ENCODE peak calls at places on chromosomes 16 and 17, in five cellular contexts. One of them, this sample, is unnamed.

GRCh38 chr16:53744449-53744848 is 40.5 kb downstream of the FTO start:
- DNase-seq in IMR-90: no peak
- DNase-seq in H1: no peak
- DNase-seq in mesenchymal stem cell: no peak
- DNase-seq in mesendoderm: peak
- DNase-seq in this sample: no peak

GRCh38 chr17:1606352-1606985 is 22.2 kb downstream of the SLC43A2 start:
- DNase-seq in IMR-90: no peak
- DNase-seq in H1: no peak
- DNase-seq in mesenchymal stem cell: no peak
- DNase-seq in mesendoderm: no peak
- DNase-seq in this sample: no peak

GRCh38 chr16:68472581-68472980 is 24.3 kb upstream of the SMPD3 start:
- DNase-seq in IMR-90: no peak
- DNase-seq in H1: no peak
- DNase-seq in mesenchymal stem cell: no peak
- DNase-seq in mesendoderm: no peak
- DNase-seq in this sample: no peak

GRCh38 chr16:70782237-70782636 is 18.7 kb downstream of the VAC14 start:
- DNase-seq in IMR-90: no peak
- DNase-seq in H1: no peak
- DNase-seq in mesenchymal stem cell: no peak
- DNase-seq in mesendoderm: no peak
- DNase-seq in this sample: no peak

GRCh38 chr17:9465216-9465921 is 110.3 kb downstream of the STX8 start:
- DNase-seq in IMR-90: peak
- DNase-seq in H1: no peak
- DNase-seq in mesenchymal stem cell: peak
- DNase-seq in mesendoderm: no peak
- DNase-seq in this sample: no peak

GRCh38 chr16:1691276-1691675 is 13.2 kb downstream of the JPT2 start:
- DNase-seq in IMR-90: peak
- DNase-seq in H1: no peak
- DNase-seq in mesenchymal stem cell: peak
- DNase-seq in mesendoderm: no peak
- DNase-seq in this sample: no peak

GRCh38 chr17:50304781-50305404 is 30.6 kb downstream of the TMEM92 start:
- DNase-seq in IMR-90: peak
- DNase-seq in H1: no peak
- DNase-seq in mesenchymal stem cell: peak
- DNase-seq in mesendoderm: no peak
- DNase-seq in this sample: peak

GRCh38 chr17:16439303-16439791 is 24.0 kb downstream of the TRPV2 start:
- DNase-seq in IMR-90: no peak
- DNase-seq in H1: no peak
- DNase-seq in mesenchymal stem cell: peak
- DNase-seq in mesendoderm: no peak
- DNase-seq in this sample: no peak

GRCh38 chr17:34720760-34721159 is 141.4 kb downstream of the TMEM132E start:
- DNase-seq in IMR-90: no peak
- DNase-seq in H1: no peak
- DNase-seq in mesenchymal stem cell: no peak
- DNase-seq in mesendoderm: no peak
- DNase-seq in this sample: no peak

GRCh38 chr16:21150375-21151001 is at the start of gene DNAH3:
- DNase-seq in IMR-90: no peak
- DNase-seq in H1: no peak
- DNase-seq in mesenchymal stem cell: no peak
- DNase-seq in mesendoderm: no peak
- DNase-seq in this sample: no peak

GRCh38 chr16:23948949-23949392 is 113.2 kb downstream of the PRKCB start:
- DNase-seq in IMR-90: no peak
- DNase-seq in H1: no peak
- DNase-seq in mesenchymal stem cell: no peak
- DNase-seq in mesendoderm: no peak
- DNase-seq in this sample: no peak

GRCh38 chr17:3524024-3524423 is 33.6 kb downstream of the TRPV3 start:
- DNase-seq in IMR-90: no peak
- DNase-seq in H1: no peak
- DNase-seq in mesenchymal stem cell: no peak
- DNase-seq in mesendoderm: no peak
- DNase-seq in this sample: no peak

GRCh38 chr17:37608369-37609169 is 649 bp downstream of the SYNRG start:
- DNase-seq in IMR-90: peak
- DNase-seq in H1: peak
- DNase-seq in mesenchymal stem cell: peak
- DNase-seq in mesendoderm: peak
- DNase-seq in this sample: peak

GRCh38 chr16:85515830-85516397 is 97.2 kb upstream of the GSE1 start:
- DNase-seq in IMR-90: no peak
- DNase-seq in H1: no peak
- DNase-seq in mesenchymal stem cell: peak
- DNase-seq in mesendoderm: no peak
- DNase-seq in this sample: no peak

GRCh38 chr16:85479972-85480726 is 133.0 kb upstream of the GSE1 start:
- DNase-seq in IMR-90: no peak
- DNase-seq in H1: no peak
- DNase-seq in mesenchymal stem cell: no peak
- DNase-seq in mesendoderm: peak
- DNase-seq in this sample: no peak

GRCh38 chr16:74257061-74257460 is 39.6 kb upstream of the PSMD7 start:
- DNase-seq in IMR-90: no peak
- DNase-seq in H1: no peak
- DNase-seq in mesenchymal stem cell: no peak
- DNase-seq in mesendoderm: no peak
- DNase-seq in this sample: no peak

GRCh38 chr17:75941442-75941819 is 589 bp upstream of the FBF1 start:
- DNase-seq in IMR-90: no peak
- DNase-seq in H1: no peak
- DNase-seq in mesenchymal stem cell: no peak
- DNase-seq in mesendoderm: no peak
- DNase-seq in this sample: no peak

GRCh38 chr17:78231991-78232759 is 744 bp downstream of the TMEM235 start:
- DNase-seq in IMR-90: no peak
- DNase-seq in H1: no peak
- DNase-seq in mesenchymal stem cell: no peak
- DNase-seq in mesendoderm: peak
- DNase-seq in this sample: no peak

GRCh38 chr16:56977256-56977655 is 12.1 kb upstream of the NLRC5 start:
- DNase-seq in IMR-90: no peak
- DNase-seq in H1: no peak
- DNase-seq in mesenchymal stem cell: no peak
- DNase-seq in mesendoderm: no peak
- DNase-seq in this sample: no peak
- H2BK15ac ChIP-seq in IMR-90: no peak
- H2BK15ac ChIP-seq in H1: no peak
- H2BK15ac ChIP-seq in mesenchymal stem cell: no peak
- H2BK15ac ChIP-seq in mesendoderm: no peak
- H2BK15ac ChIP-seq in this sample: no peak

GRCh38 chr17:300881-301280 is 51.7 kb downstream of the RPH3AL start:
- DNase-seq in IMR-90: no peak
- DNase-seq in H1: no peak
- DNase-seq in mesenchymal stem cell: no peak
- DNase-seq in mesendoderm: no peak
- DNase-seq in this sample: no peak

GRCh38 chr17:301681-302299 is 50.8 kb downstream of the RPH3AL start:
- DNase-seq in IMR-90: no peak
- DNase-seq in H1: no peak
- DNase-seq in mesenchymal stem cell: no peak
- DNase-seq in mesendoderm: no peak
- DNase-seq in this sample: no peak

GRCh38 chr17:298791-299450 is 53.7 kb downstream of the RPH3AL start:
- DNase-seq in IMR-90: no peak
- DNase-seq in H1: no peak
- DNase-seq in mesenchymal stem cell: no peak
- DNase-seq in mesendoderm: no peak
- DNase-seq in this sample: no peak

GRCh38 chr17:297758-298157 is 54.8 kb downstream of the RPH3AL start:
- DNase-seq in IMR-90: no peak
- DNase-seq in H1: no peak
- DNase-seq in mesenchymal stem cell: no peak
- DNase-seq in mesendoderm: no peak
- DNase-seq in this sample: no peak

GRCh38 chr17:299546-299945 is 53.1 kb downstream of the RPH3AL start:
- DNase-seq in IMR-90: no peak
- DNase-seq in H1: no peak
- DNase-seq in mesenchymal stem cell: no peak
- DNase-seq in mesendoderm: no peak
- DNase-seq in this sample: no peak
- H3K4me3 ChIP-seq in IMR-90: no peak
- H3K4me3 ChIP-seq in H1: no peak
- H3K4me3 ChIP-seq in mesenchymal stem cell: no peak
- H3K4me3 ChIP-seq in mesendoderm: no peak
- H3K4me3 ChIP-seq in this sample: no peak

DNA sequence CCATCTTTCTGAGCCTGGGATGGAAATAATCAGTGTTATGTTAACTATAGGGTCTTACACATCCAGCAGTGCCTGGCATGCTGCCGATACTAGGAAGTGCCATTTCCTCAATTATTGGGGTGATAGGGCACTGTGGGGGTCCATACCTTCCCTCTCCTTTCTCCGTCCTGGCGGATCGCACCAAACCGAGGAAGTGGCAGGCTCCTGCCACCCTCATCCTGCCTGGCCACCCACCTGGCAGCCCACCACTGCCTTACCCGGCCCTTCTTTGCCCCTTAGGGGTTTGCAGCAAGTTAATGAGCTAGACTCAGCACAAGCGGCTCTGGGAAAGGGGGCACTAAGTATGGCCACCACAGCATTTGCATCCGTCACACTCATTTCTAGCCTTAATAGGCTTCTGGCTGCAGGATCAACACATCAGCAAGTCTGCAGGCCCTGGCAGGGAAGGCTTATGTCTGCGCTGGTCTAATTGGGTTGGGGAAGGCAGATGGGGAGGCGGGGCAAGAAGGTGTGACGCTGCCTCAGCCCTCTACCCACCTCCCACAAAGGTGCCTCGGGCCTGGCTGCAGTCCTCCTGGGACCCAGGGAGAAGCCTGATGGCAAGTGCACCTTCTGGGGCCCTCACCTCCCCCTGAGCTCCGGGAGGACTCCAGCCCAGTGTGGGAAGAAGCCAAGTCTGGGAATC is 28.6 kb downstream of the DCAKD start:
- DNase-seq in IMR-90: no peak
- DNase-seq in H1: no peak
- DNase-seq in mesenchymal stem cell: no peak
- DNase-seq in mesendoderm: peak
- DNase-seq in this sample: no peak
- H2BK15ac ChIP-seq in IMR-90: no peak
- H2BK15ac ChIP-seq in H1: no peak
- H2BK15ac ChIP-seq in mesenchymal stem cell: no peak
- H2BK15ac ChIP-seq in mesendoderm: no peak
- H2BK15ac ChIP-seq in this sample: no peak

GRCh38 chr17:42783062-42783777 is 2.8 kb downstream of the WNK4 start:
- DNase-seq in IMR-90: peak
- DNase-seq in H1: no peak
- DNase-seq in mesenchymal stem cell: peak
- DNase-seq in mesendoderm: peak
- DNase-seq in this sample: no peak
- H3K4me3 ChIP-seq in IMR-90: no peak
- H3K4me3 ChIP-seq in H1: no peak
- H3K4me3 ChIP-seq in mesenchymal stem cell: peak
- H3K4me3 ChIP-seq in mesendoderm: no peak
- H3K4me3 ChIP-seq in this sample: no peak

GRCh38 chr17:51848451-51848850 is 310.1 kb downstream of the CA10 start:
- DNase-seq in IMR-90: no peak
- DNase-seq in H1: no peak
- DNase-seq in mesenchymal stem cell: no peak
- DNase-seq in mesendoderm: no peak
- DNase-seq in this sample: no peak
- H2BK15ac ChIP-seq in IMR-90: no peak
- H2BK15ac ChIP-seq in H1: no peak
- H2BK15ac ChIP-seq in mesenchymal stem cell: no peak
- H2BK15ac ChIP-seq in mesendoderm: no peak
- H2BK15ac ChIP-seq in this sample: no peak

GRCh38 chr17:40832840-40833239 is 10.4 kb upstream of the KRT10 start:
- DNase-seq in IMR-90: no peak
- DNase-seq in H1: no peak
- DNase-seq in mesenchymal stem cell: no peak
- DNase-seq in mesendoderm: no peak
- DNase-seq in this sample: no peak
- H3K4me3 ChIP-seq in IMR-90: no peak
- H3K4me3 ChIP-seq in H1: no peak
- H3K4me3 ChIP-seq in mesenchymal stem cell: no peak
- H3K4me3 ChIP-seq in mesendoderm: no peak
- H3K4me3 ChIP-seq in this sample: no peak

GRCh38 chr17:33572615-33573014 is 279.5 kb upstream of the ASIC2 start:
- DNase-seq in IMR-90: no peak
- DNase-seq in H1: no peak
- DNase-seq in mesenchymal stem cell: peak
- DNase-seq in mesendoderm: peak
- DNase-seq in this sample: no peak
- H2BK15ac ChIP-seq in IMR-90: no peak
- H2BK15ac ChIP-seq in H1: no peak
- H2BK15ac ChIP-seq in mesenchymal stem cell: no peak
- H2BK15ac ChIP-seq in mesendoderm: no peak
- H2BK15ac ChIP-seq in this sample: no peak

GRCh38 chr16:75461575-75461974 is 2.9 kb downstream of the TMEM170A start:
- DNase-seq in IMR-90: no peak
- DNase-seq in H1: no peak
- DNase-seq in mesenchymal stem cell: no peak
- DNase-seq in mesendoderm: no peak
- DNase-seq in this sample: no peak

GRCh38 chr16:75460441-75460840 is 4.0 kb downstream of the TMEM170A start:
- DNase-seq in IMR-90: no peak
- DNase-seq in H1: no peak
- DNase-seq in mesenchymal stem cell: no peak
- DNase-seq in mesendoderm: peak
- DNase-seq in this sample: peak

GRCh38 chr16:75458439-75458838 is 6.0 kb downstream of the TMEM170A start:
- DNase-seq in IMR-90: no peak
- DNase-seq in H1: no peak
- DNase-seq in mesenchymal stem cell: no peak
- DNase-seq in mesendoderm: no peak
- DNase-seq in this sample: no peak

GRCh38 chr16:75458029-75458428 is 6.5 kb downstream of the TMEM170A start:
- DNase-seq in IMR-90: no peak
- DNase-seq in H1: no peak
- DNase-seq in mesenchymal stem cell: no peak
- DNase-seq in mesendoderm: no peak
- DNase-seq in this sample: no peak

GRCh38 chr16:75459691-75460090 is 4.8 kb downstream of the TMEM170A start:
- DNase-seq in IMR-90: no peak
- DNase-seq in H1: no peak
- DNase-seq in mesenchymal stem cell: no peak
- DNase-seq in mesendoderm: no peak
- DNase-seq in this sample: no peak
- H3K4me3 ChIP-seq in IMR-90: no peak
- H3K4me3 ChIP-seq in H1: no peak
- H3K4me3 ChIP-seq in mesenchymal stem cell: no peak
- H3K4me3 ChIP-seq in mesendoderm: no peak
- H3K4me3 ChIP-seq in this sample: no peak